ENCODE peak calls at places on chromosomes 1 and 21, in six cellular contexts. A, U, B, C, X and Y are unnamed samples.

GRCh38 chr1:10639301-10640078 is 157.0 kb downstream of the CASZ1 start:
- DNase-seq in A (peak), U (no peak), B (peak), C (no peak), X (no peak), Y (no peak)

GRCh38 chr1:198153103-198153502 is 3.7 kb upstream of the NEK7 start:
- DNase-seq in A (no peak), U (no peak), B (no peak), C (no peak), X (no peak), Y (no peak)

GRCh38 chr1:192158181-192158580 is at the start of gene RGS18:
- DNase-seq in A (no peak), U (no peak), B (no peak), C (no peak), X (peak), Y (no peak)

GRCh38 chr1:173043253-173043652 is 7.5 kb downstream of the TNFSF18 start:
- DNase-seq in A (no peak), U (no peak), B (no peak), C (no peak), X (no peak), Y (no peak)

GRCh38 chr1:246117066-246117791 is 389.9 kb downstream of the SMYD3 start:
- DNase-seq in A (no peak), U (peak), B (peak), C (no peak), X (peak), Y (peak)

GRCh38 chr1:156766288-156767100 is 841 bp upstream of the PRCC start:
- DNase-seq in A (no peak), U (no peak), B (peak), C (no peak), X (no peak), Y (no peak)

GRCh38 chr21:45680215-45680614 is 36.7 kb downstream of the PCBP3 start:
- DNase-seq in A (no peak), U (no peak), B (no peak), C (no peak), X (no peak), Y (no peak)

GRCh38 chr21:34202553-34203332 is 129.4 kb downstream of the MRPS6 start:
- DNase-seq in A (peak), U (no peak), B (peak), C (peak), X (no peak), Y (no peak)

GRCh38 chr1:36516372-36517018 is 33.8 kb upstream of the CSF3R start:
- DNase-seq in A (peak), U (peak), B (peak), C (peak), X (no peak), Y (peak)

GRCh38 chr1:53592521-53592982 is 133.4 kb downstream of the DMRTB1 start:
- DNase-seq in A (no peak), U (no peak), B (peak), C (no peak), X (no peak), Y (peak)
- TF ChIP-seq JUND in A (no peak), U (no peak), B (no peak), C (no peak), X (no peak), Y (no peak)

GRCh38 chr1:200699871-200700270 is 30.2 kb upstream of the DDX59 start:
- DNase-seq in A (no peak), U (no peak), B (no peak), C (no peak), X (no peak), Y (no peak)
- TF ChIP-seq JUND in A (no peak), U (peak), B (peak), C (no peak), X (no peak), Y (no peak)

DNA sequence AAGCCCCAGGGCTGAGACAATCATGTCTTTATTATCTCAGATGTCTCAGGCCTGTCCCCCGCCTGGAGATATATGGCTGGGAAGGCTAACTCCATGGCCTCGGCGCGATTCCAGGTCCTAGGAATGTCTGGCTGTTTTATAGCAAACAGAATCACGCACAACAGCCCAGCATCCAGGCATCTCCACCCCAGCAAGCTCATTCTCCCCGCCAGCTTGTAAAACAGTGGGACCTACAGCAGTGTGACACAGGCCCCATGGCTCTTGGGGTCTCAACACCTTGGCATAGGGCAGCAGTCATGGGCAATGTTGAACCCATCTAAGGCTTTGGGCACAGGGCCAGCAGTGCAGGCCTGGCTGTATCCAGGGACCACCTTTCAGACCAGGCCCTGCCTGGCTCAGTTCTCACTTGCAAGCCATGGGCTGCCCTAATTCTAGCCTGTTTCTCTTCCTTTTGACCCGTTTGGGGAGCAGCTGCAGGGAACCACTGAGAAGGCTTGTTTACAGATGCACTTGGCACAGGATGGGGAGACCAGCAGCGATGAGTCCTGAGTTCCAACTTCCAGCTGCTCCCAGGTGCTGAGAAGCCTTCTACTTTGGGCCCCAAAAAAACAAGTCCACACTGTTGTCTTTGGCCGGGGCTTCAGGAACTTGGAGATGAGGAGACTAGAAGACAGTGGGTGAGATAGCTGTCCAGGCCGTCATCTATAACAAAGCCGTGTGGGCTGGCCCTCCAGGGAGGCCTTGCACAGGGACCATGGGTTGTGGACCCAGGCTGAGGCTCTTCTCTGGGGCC is 34.4 kb downstream of the WNT4 start:
- DNase-seq in A (no peak), U (no peak), B (peak), C (no peak), X (no peak), Y (no peak)
- TF ChIP-seq JUND in A (no peak), U (no peak), B (no peak), C (no peak), X (no peak), Y (no peak)

GRCh38 chr1:114089502-114090138 is 64.0 kb downstream of the SYT6 start:
- DNase-seq in A (no peak), U (no peak), B (no peak), C (no peak), X (no peak), Y (no peak)

GRCh38 chr1:114086601-114087368 is 66.9 kb downstream of the SYT6 start:
- DNase-seq in A (no peak), U (no peak), B (no peak), C (no peak), X (no peak), Y (no peak)

GRCh38 chr1:114088392-114089299 is 65.0 kb downstream of the SYT6 start:
- DNase-seq in A (no peak), U (peak), B (peak), C (no peak), X (no peak), Y (no peak)

GRCh38 chr1:114091711-114092110 is 62.0 kb downstream of the SYT6 start:
- DNase-seq in A (no peak), U (no peak), B (no peak), C (no peak), X (no peak), Y (no peak)

DNA sequence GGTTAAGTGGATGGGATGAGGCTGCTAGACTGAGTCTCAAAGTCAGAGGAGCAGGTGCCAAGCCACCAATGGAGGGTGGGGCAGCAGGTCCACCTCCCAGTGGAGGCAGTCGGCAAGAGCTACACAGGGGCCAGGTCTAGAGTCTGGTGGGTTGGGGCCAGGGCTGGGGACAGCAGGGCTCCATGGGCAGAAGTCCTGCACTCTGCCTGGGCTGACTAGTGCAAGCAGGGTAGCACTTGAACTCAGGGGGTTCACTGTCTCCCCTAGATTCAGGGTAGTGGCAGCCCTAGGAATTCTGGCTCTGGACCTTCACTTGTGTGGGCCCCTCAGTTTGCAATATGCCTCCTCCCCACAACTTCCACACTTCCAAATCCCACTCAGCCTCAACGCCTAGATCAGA is 66.2 kb downstream of the SYT6 start:
- DNase-seq in A (no peak), U (no peak), B (no peak), C (no peak), X (no peak), Y (no peak)
- TF ChIP-seq JUND in A (no peak), U (no peak), B (no peak), C (no peak), X (no peak), Y (no peak)

GRCh38 chr1:177925006-177925405 is 44.9 kb downstream of the SEC16B start:
- DNase-seq in A (no peak), U (no peak), B (no peak), C (no peak), X (no peak), Y (no peak)
- TF ChIP-seq JUND in A (no peak), U (no peak), B (no peak), C (no peak), X (no peak), Y (no peak)

DNA sequence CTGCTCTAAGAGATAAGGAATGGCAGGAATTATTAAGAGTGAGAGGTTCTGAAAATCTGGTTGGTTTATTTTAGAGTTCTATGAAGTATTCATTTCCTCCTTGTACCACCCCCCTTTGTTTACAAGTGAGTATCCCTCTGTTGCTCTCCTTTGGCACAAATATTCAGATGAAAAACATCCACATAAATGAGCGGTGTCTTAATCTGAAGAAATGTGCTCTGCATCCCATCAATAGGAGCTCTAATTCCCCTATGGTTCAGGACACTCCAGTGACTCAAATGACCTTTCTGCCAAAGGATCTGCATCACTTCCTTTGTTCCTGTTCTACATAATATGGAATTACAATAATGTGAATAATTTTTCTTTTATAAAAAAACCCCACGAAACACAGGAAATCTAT is 16.6 kb downstream of the DDAH1 start:
- DNase-seq in A (no peak), U (no peak), B (no peak), C (no peak), X (no peak), Y (no peak)
- TF ChIP-seq JUND in A (no peak), U (no peak), B (peak), C (no peak), X (no peak), Y (no peak)

GRCh38 chr1:39214021-39214713 is 9.7 kb downstream of the MACF1 start:
- DNase-seq in A (no peak), U (peak), B (no peak), C (no peak), X (no peak), Y (peak)
- TF ChIP-seq JUND in A (no peak), U (peak), B (peak), C (no peak), X (no peak), Y (no peak)